ENCODE peak calls at places on chromosomes 13 and 19, in six cellular contexts. O, N, W, U, M and R are unnamed samples.

GRCh38 chr13:107211073-107211472 is 643.1 kb upstream of the ARGLU1 start:
- DNase-seq in W (peak), O (peak), U (peak), M (peak), N (peak), R (peak)

GRCh38 chr13:52903320-52903719 is 54.9 kb upstream of the PCDH8 start:
- DNase-seq in U (no peak), N (no peak), O (no peak), M (no peak), W (no peak), R (no peak)

GRCh38 chr13:102693781-102694180 is 1.1 kb downstream of the METTL21C start:
- DNase-seq in W (peak), N (peak), M (peak), U (peak), O (no peak), R (no peak)

GRCh38 chr19:10762656-10763055 is 44.8 kb downstream of the DNM2 start:
- DNase-seq in W (no peak), N (no peak), O (no peak), U (no peak), M (no peak), R (no peak)

GRCh38 chr13:32846556-32846955 is 169.7 kb upstream of the KL start:
- DNase-seq in M (no peak), W (no peak), O (no peak), U (no peak), N (no peak), R (no peak)

GRCh38 chr13:34076943-34077703 is 259.2 kb downstream of the RFC3 start:
- DNase-seq in N (peak), O (no peak), U (peak), M (peak), W (peak), R (peak)

GRCh38 chr13:96851856-96852255 is 142.4 kb downstream of the OXGR1 start:
- DNase-seq in W (no peak), O (no peak), N (no peak), M (no peak), U (no peak), R (no peak)

GRCh38 chr13:37105251-37105714 is at the start of gene CSNK1A1L:
- DNase-seq in M (no peak), O (no peak), U (no peak), N (no peak), W (no peak), R (no peak)

GRCh38 chr19:4113398-4114088 is 10.4 kb downstream of the MAP2K2 start:
- DNase-seq in O (no peak), U (no peak), N (no peak), W (no peak), M (no peak), R (no peak)

GRCh38 chr19:10104665-10105221 is 1.4 kb upstream of the PPAN start:
- DNase-seq in O (no peak), M (no peak), N (no peak), W (no peak), U (no peak), R (no peak)

GRCh38 chr13:95180513-95181245 is 120.6 kb downstream of the ABCC4 start:
- DNase-seq in U (no peak), M (peak), O (no peak), W (no peak), N (no peak), R (no peak)

GRCh38 chr13:37058801-37059135 is 720 bp downstream of the SUPT20H start:
- DNase-seq in W (peak), M (no peak), N (no peak), O (no peak), U (no peak), R (no peak)

GRCh38 chr13:51955281-51955771 is 55.9 kb downstream of the ATP7B start:
- DNase-seq in U (no peak), O (no peak), M (no peak), N (no peak), W (no peak), R (no peak)

DNA sequence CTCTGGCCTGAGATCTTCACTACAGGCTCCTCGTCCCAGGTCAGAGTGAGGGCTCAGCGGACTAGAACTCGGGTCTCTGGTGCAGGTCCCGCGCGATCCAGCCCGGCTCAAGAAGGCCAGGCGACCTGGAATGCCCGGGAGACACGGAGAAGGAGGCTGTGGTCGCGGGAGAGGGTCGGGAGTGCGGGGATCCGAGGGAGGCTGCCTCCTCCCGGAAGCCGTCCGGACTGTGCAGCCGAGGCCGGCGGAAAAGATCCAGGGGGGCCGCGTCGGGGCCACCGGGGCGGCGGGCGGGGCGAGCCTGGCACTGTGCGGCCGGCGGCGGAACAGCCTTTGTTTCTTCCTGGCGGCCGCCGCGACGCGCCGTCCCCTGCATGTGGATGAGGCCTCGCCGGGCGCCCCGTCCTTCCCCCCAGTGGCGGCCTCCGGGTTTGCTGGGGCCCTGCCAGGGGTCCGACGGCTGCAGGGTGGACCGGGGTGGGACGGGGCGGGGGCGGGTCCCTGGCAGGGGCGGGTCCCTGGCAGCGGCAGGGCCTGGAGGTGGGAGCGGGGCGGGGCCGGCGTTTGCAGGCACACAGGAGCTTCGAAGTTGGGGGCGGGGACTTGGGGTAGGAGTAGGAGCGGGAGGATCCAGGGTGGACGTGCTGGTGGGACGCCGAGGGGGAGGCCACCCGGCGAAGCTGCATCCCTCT is 1.0 kb upstream of the SLC7A10 start:
- DNase-seq in O (peak), M (no peak), N (no peak), W (no peak), U (peak), R (no peak)
- TF ChIP-seq CTCF in O (no peak), M (no peak), N (no peak), W (no peak), U (no peak), R (no peak)

GRCh38 chr19:3075605-3076431 is 13.5 kb upstream of the TLE5 start:
- DNase-seq in U (no peak), O (peak), M (no peak), N (peak), W (no peak), R (no peak)
- H3K4me3 ChIP-seq in U (no peak), O (no peak), M (peak), N (peak), W (peak), R (no peak)

DNA sequence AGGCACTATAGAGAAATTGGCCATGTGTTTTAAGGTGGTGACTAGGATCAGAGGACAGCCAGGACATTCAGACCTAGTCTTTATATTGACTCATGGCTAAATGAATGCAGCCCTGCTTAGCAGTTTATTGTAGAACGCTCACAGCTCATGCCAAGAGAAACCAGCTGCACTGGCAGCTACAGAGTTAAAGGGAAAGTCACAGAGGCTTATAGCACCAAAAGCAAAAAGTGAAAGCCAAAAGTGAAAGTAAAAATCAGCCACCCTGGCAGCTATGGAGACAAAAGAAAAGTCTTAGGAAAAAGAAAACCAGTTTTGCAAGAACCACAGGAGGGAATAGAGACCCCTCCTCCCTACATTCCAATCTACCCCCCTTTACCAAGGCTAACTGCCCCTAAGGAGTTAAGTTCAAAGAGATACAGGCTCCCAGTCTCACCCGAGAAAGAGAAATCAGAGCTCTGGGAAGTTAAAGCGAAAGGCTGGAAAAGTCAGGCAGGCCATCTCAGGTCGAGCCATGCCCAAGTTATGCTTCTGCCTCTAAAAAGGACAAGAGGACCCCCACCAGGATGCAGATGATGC is 99.0 kb downstream of the ZNF429 start:
- DNase-seq in W (no peak), N (peak), M (peak), O (no peak), U (peak), R (no peak)
- TF ChIP-seq CTCF in W (no peak), N (no peak), M (no peak), O (no peak), U (no peak), R (no peak)

DNA sequence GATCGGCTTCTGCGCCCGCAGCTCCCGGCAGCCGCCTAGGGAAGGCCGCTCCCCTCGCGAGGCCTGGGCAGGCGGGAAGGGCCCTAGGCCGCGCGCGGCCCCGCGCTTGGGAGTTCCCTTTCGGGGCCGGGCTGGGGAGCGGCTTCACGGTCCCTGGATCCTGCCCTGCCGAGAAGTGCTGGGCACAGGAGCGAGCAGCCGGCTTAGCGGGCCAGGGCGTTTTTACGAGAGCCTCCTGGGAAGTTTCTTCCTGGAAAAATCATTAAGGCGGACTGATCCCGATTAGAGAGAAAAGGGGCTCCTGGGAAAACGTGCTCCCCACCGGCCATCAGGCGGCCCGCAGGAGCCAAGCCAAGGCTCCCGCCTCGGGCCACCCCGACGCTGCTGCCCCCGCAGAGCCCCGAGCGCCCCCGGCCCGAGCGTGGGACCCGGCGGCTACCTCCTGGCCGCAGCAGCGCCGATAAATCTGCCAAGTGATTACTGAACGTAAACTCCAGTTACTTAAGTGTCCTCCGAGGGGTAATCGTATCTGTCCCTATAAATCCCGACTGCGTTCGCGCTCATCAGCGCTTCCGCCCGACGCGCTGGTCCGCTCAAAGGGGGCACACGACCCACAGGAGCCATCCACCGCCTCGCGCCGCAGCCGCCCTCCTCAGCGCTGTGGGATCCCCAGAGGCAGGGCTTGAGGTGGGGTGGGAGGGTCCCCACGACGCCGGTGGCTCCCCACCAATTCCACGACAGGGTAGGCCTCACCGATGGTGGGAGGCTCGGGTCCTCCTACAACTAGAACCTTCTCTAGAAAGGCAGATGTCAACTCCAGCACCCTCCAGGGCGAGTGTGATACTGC is 2.8 kb downstream of the ZIC5 start:
- DNase-seq in W (no peak), N (no peak), O (no peak), U (no peak), M (no peak), R (no peak)
- H3K4me3 ChIP-seq in W (no peak), N (no peak), O (no peak), U (no peak), M (no peak), R (peak)

DNA sequence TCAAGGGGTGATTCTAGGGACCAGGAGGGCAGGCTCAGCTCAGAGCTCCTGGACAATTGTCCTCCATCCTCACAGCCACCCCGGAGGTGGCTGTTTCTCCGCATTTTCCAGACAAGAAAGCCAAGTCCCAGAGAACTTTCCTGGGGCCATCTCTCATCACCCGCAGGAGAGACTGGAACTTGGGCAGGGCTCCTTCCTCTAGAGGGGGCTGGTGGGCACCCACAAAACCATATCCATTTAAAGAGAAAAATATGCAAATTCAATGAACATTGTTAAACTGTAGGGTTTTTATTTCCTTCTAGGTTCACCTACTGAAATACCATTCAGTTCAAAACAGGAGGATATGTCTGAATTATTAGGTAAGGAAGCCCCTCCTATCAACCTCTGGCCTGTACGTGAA is 16.6 kb downstream of the SPACA7 start:
- DNase-seq in W (no peak), N (no peak), M (no peak), O (no peak), U (no peak), R (no peak)
- TF ChIP-seq CTCF in W (no peak), N (no peak), M (no peak), O (no peak), U (no peak), R (no peak)

DNA sequence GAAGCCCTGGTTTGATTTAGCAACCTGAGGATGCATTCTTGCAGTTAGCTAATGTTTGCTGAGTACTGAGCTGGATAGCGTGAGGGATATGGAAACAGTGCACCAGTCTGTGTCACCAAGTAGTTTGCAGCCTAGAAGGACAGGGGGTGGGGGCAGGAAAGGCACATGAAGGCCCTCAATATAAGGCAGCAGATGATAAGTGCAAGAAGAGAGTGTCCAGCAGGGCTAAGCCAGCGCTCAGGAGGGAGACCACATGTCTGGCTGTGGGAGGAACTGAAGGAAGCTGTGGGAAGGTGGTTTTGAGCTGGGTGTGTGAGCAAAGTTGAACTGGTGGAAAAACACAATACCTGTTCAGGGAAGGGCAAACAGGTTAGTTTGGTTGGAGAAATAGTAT is 1.7 kb downstream of the CXCL17 start:
- DNase-seq in U (no peak), O (no peak), M (no peak), N (no peak), W (no peak), R (no peak)
- H3K4me3 ChIP-seq in U (no peak), O (no peak), M (no peak), N (no peak), W (no peak), R (no peak)

GRCh38 chr13:84802073-84802472 is 919.8 kb upstream of the SLITRK1 start:
- DNase-seq in M (no peak), N (no peak), U (no peak), O (no peak), W (no peak), R (no peak)
- TF ChIP-seq CTCF in M (no peak), N (no peak), U (no peak), O (no peak), W (no peak), R (no peak)

GRCh38 chr19:41627966-41628675 is 1.2 kb upstream of the CEACAM4 start:
- DNase-seq in N (no peak), O (no peak), M (no peak), W (no peak), U (no peak), R (no peak)
- H3K4me3 ChIP-seq in N (no peak), O (no peak), M (no peak), W (no peak), U (no peak), R (no peak)